ENCODE peak calls at places on chromosome 21, in eight cellular contexts. One of them, this sample, is unnamed.

GRCh38 chr21:43988016-43988415 is 24.1 kb upstream of the TRAPPC10 start:
- DNase-seq in stimulated activated CD8-positive, alpha-beta memory T cell treated with anti-CD3 and anti-CD28 coated beads, Interleukin-2, amount 100 ng/mL, for 48 hours: no peak
- DNase-seq in H4: no peak
- DNase-seq in stromal cell of bone marrow: no peak
- DNase-seq in Calu3: no peak
- DNase-seq in NCI-H460: no peak
- DNase-seq in Caco-2: no peak
- DNase-seq in astrocyte: no peak
- DNase-seq in this sample: no peak

GRCh38 chr21:31530918-31531705 is 128.4 kb upstream of the SOD1 start:
- DNase-seq in stimulated activated CD8-positive, alpha-beta memory T cell treated with anti-CD3 and anti-CD28 coated beads, Interleukin-2, amount 100 ng/mL, for 48 hours: no peak
- DNase-seq in H4: peak
- DNase-seq in stromal cell of bone marrow: no peak
- DNase-seq in Calu3: peak
- DNase-seq in NCI-H460: no peak
- DNase-seq in Caco-2: no peak
- DNase-seq in astrocyte: no peak
- DNase-seq in this sample: no peak

GRCh38 chr21:38797470-38797869 is 8.3 kb upstream of the ETS2 start:
- DNase-seq in stimulated activated CD8-positive, alpha-beta memory T cell treated with anti-CD3 and anti-CD28 coated beads, Interleukin-2, amount 100 ng/mL, for 48 hours: no peak
- DNase-seq in H4: peak
- DNase-seq in stromal cell of bone marrow: no peak
- DNase-seq in Calu3: peak
- DNase-seq in NCI-H460: no peak
- DNase-seq in Caco-2: peak
- DNase-seq in astrocyte: no peak
- DNase-seq in this sample: no peak

GRCh38 chr21:36541721-36542139 is 61.8 kb upstream of the CLDN14 start:
- DNase-seq in stimulated activated CD8-positive, alpha-beta memory T cell treated with anti-CD3 and anti-CD28 coated beads, Interleukin-2, amount 100 ng/mL, for 48 hours: no peak
- DNase-seq in H4: no peak
- DNase-seq in stromal cell of bone marrow: no peak
- DNase-seq in Calu3: no peak
- DNase-seq in NCI-H460: no peak
- DNase-seq in Caco-2: no peak
- DNase-seq in astrocyte: no peak
- DNase-seq in this sample: no peak

GRCh38 chr21:42724226-42724920 is 71.0 kb downstream of the PDE9A start:
- DNase-seq in stimulated activated CD8-positive, alpha-beta memory T cell treated with anti-CD3 and anti-CD28 coated beads, Interleukin-2, amount 100 ng/mL, for 48 hours: no peak
- DNase-seq in H4: peak
- DNase-seq in stromal cell of bone marrow: peak
- DNase-seq in Calu3: peak
- DNase-seq in NCI-H460: peak
- DNase-seq in Caco-2: peak
- DNase-seq in astrocyte: peak
- DNase-seq in this sample: no peak

GRCh38 chr21:14303731-14304488 is 79.0 kb downstream of the HSPA13 start:
- DNase-seq in stimulated activated CD8-positive, alpha-beta memory T cell treated with anti-CD3 and anti-CD28 coated beads, Interleukin-2, amount 100 ng/mL, for 48 hours: no peak
- DNase-seq in H4: no peak
- DNase-seq in stromal cell of bone marrow: no peak
- DNase-seq in Calu3: no peak
- DNase-seq in NCI-H460: no peak
- DNase-seq in Caco-2: no peak
- DNase-seq in astrocyte: no peak
- DNase-seq in this sample: no peak

GRCh38 chr21:40020651-40021050 is 153.4 kb downstream of the PCP4 start:
- DNase-seq in stimulated activated CD8-positive, alpha-beta memory T cell treated with anti-CD3 and anti-CD28 coated beads, Interleukin-2, amount 100 ng/mL, for 48 hours: no peak
- DNase-seq in H4: no peak
- DNase-seq in stromal cell of bone marrow: no peak
- DNase-seq in Calu3: no peak
- DNase-seq in NCI-H460: no peak
- DNase-seq in Caco-2: no peak
- DNase-seq in astrocyte: no peak
- DNase-seq in this sample: no peak

GRCh38 chr21:34958040-34958439 is 91.1 kb downstream of the RUNX1 start:
- DNase-seq in stimulated activated CD8-positive, alpha-beta memory T cell treated with anti-CD3 and anti-CD28 coated beads, Interleukin-2, amount 100 ng/mL, for 48 hours: no peak
- DNase-seq in H4: no peak
- DNase-seq in stromal cell of bone marrow: no peak
- DNase-seq in Calu3: no peak
- DNase-seq in NCI-H460: no peak
- DNase-seq in Caco-2: no peak
- DNase-seq in astrocyte: no peak
- DNase-seq in this sample: no peak

GRCh38 chr21:31255846-31256395 is 88.1 kb downstream of the TIAM1 start:
- DNase-seq in stimulated activated CD8-positive, alpha-beta memory T cell treated with anti-CD3 and anti-CD28 coated beads, Interleukin-2, amount 100 ng/mL, for 48 hours: no peak
- DNase-seq in H4: no peak
- DNase-seq in stromal cell of bone marrow: no peak
- DNase-seq in Calu3: no peak
- DNase-seq in NCI-H460: no peak
- DNase-seq in Caco-2: no peak
- DNase-seq in astrocyte: no peak
- DNase-seq in this sample: no peak

GRCh38 chr21:44295163-44295601 is 4.7 kb upstream of the PFKL start:
- DNase-seq in stimulated activated CD8-positive, alpha-beta memory T cell treated with anti-CD3 and anti-CD28 coated beads, Interleukin-2, amount 100 ng/mL, for 48 hours: no peak
- DNase-seq in H4: no peak
- DNase-seq in stromal cell of bone marrow: no peak
- DNase-seq in Calu3: no peak
- DNase-seq in NCI-H460: no peak
- DNase-seq in Caco-2: no peak
- DNase-seq in astrocyte: no peak
- DNase-seq in this sample: no peak

GRCh38 chr21:41361053-41361785 is 608 bp upstream of the MX2 start:
- DNase-seq in stimulated activated CD8-positive, alpha-beta memory T cell treated with anti-CD3 and anti-CD28 coated beads, Interleukin-2, amount 100 ng/mL, for 48 hours: no peak
- DNase-seq in H4: no peak
- DNase-seq in stromal cell of bone marrow: no peak
- DNase-seq in Calu3: no peak
- DNase-seq in NCI-H460: no peak
- DNase-seq in Caco-2: no peak
- DNase-seq in astrocyte: no peak
- DNase-seq in this sample: no peak

GRCh38 chr21:17585875-17586450 is 26.7 kb downstream of the BTG3 start:
- DNase-seq in stimulated activated CD8-positive, alpha-beta memory T cell treated with anti-CD3 and anti-CD28 coated beads, Interleukin-2, amount 100 ng/mL, for 48 hours: no peak
- DNase-seq in H4: peak
- DNase-seq in stromal cell of bone marrow: peak
- DNase-seq in Calu3: peak
- DNase-seq in NCI-H460: peak
- DNase-seq in Caco-2: no peak
- DNase-seq in astrocyte: peak
- DNase-seq in this sample: no peak

GRCh38 chr21:36170823-36171222 is 14.2 kb downstream of the DOP1B start:
- DNase-seq in stimulated activated CD8-positive, alpha-beta memory T cell treated with anti-CD3 and anti-CD28 coated beads, Interleukin-2, amount 100 ng/mL, for 48 hours: no peak
- DNase-seq in H4: no peak
- DNase-seq in stromal cell of bone marrow: no peak
- DNase-seq in Calu3: no peak
- DNase-seq in NCI-H460: no peak
- DNase-seq in Caco-2: no peak
- DNase-seq in astrocyte: no peak
- DNase-seq in this sample: no peak

GRCh38 chr21:29677326-29677725 is 262.5 kb downstream of the GRIK1 start:
- DNase-seq in stimulated activated CD8-positive, alpha-beta memory T cell treated with anti-CD3 and anti-CD28 coated beads, Interleukin-2, amount 100 ng/mL, for 48 hours: no peak
- DNase-seq in H4: no peak
- DNase-seq in stromal cell of bone marrow: no peak
- DNase-seq in Calu3: no peak
- DNase-seq in NCI-H460: no peak
- DNase-seq in Caco-2: no peak
- DNase-seq in astrocyte: no peak
- DNase-seq in this sample: no peak

GRCh38 chr21:23401278-23401677 is 2206.0 kb downstream of the MRPL39 start:
- DNase-seq in stimulated activated CD8-positive, alpha-beta memory T cell treated with anti-CD3 and anti-CD28 coated beads, Interleukin-2, amount 100 ng/mL, for 48 hours: no peak
- DNase-seq in H4: peak
- DNase-seq in stromal cell of bone marrow: no peak
- DNase-seq in Calu3: no peak
- DNase-seq in NCI-H460: peak
- DNase-seq in Caco-2: no peak
- DNase-seq in astrocyte: no peak
- DNase-seq in this sample: no peak

GRCh38 chr21:31132574-31133242 is 94.4 kb upstream of the KRTAP19-8 start:
- DNase-seq in stimulated activated CD8-positive, alpha-beta memory T cell treated with anti-CD3 and anti-CD28 coated beads, Interleukin-2, amount 100 ng/mL, for 48 hours: peak
- DNase-seq in H4: peak
- DNase-seq in stromal cell of bone marrow: no peak
- DNase-seq in Calu3: no peak
- DNase-seq in NCI-H460: no peak
- DNase-seq in Caco-2: no peak
- DNase-seq in astrocyte: peak
- DNase-seq in this sample: peak

GRCh38 chr21:37408464-37409193 is 42.1 kb downstream of the DYRK1A start:
- DNase-seq in stimulated activated CD8-positive, alpha-beta memory T cell treated with anti-CD3 and anti-CD28 coated beads, Interleukin-2, amount 100 ng/mL, for 48 hours: no peak
- DNase-seq in H4: no peak
- DNase-seq in stromal cell of bone marrow: no peak
- DNase-seq in Calu3: no peak
- DNase-seq in NCI-H460: no peak
- DNase-seq in Caco-2: no peak
- DNase-seq in astrocyte: no peak
- DNase-seq in this sample: no peak

GRCh38 chr21:35153671-35154070 is 104.6 kb upstream of the RUNX1 start:
- DNase-seq in stimulated activated CD8-positive, alpha-beta memory T cell treated with anti-CD3 and anti-CD28 coated beads, Interleukin-2, amount 100 ng/mL, for 48 hours: no peak
- DNase-seq in H4: no peak
- DNase-seq in stromal cell of bone marrow: no peak
- DNase-seq in Calu3: no peak
- DNase-seq in NCI-H460: no peak
- DNase-seq in Caco-2: no peak
- DNase-seq in astrocyte: peak
- DNase-seq in this sample: no peak

GRCh38 chr21:45302082-45303061 is 14.7 kb upstream of the POFUT2 start:
- DNase-seq in stimulated activated CD8-positive, alpha-beta memory T cell treated with anti-CD3 and anti-CD28 coated beads, Interleukin-2, amount 100 ng/mL, for 48 hours: no peak
- DNase-seq in H4: no peak
- DNase-seq in stromal cell of bone marrow: no peak
- DNase-seq in Calu3: no peak
- DNase-seq in NCI-H460: no peak
- DNase-seq in Caco-2: peak
- DNase-seq in astrocyte: no peak
- DNase-seq in this sample: no peak

GRCh38 chr21:45331521-45332257 is 44.0 kb upstream of the POFUT2 start:
- DNase-seq in stimulated activated CD8-positive, alpha-beta memory T cell treated with anti-CD3 and anti-CD28 coated beads, Interleukin-2, amount 100 ng/mL, for 48 hours: no peak
- DNase-seq in H4: no peak
- DNase-seq in stromal cell of bone marrow: no peak
- DNase-seq in Calu3: no peak
- DNase-seq in NCI-H460: no peak
- DNase-seq in Caco-2: peak
- DNase-seq in astrocyte: no peak
- DNase-seq in this sample: no peak

GRCh38 chr21:33655591-33656221 is 13.4 kb downstream of the ITSN1 start:
- DNase-seq in stimulated activated CD8-positive, alpha-beta memory T cell treated with anti-CD3 and anti-CD28 coated beads, Interleukin-2, amount 100 ng/mL, for 48 hours: no peak
- DNase-seq in H4: peak
- DNase-seq in stromal cell of bone marrow: no peak
- DNase-seq in Calu3: peak
- DNase-seq in NCI-H460: peak
- DNase-seq in Caco-2: peak
- DNase-seq in astrocyte: peak
- DNase-seq in this sample: no peak

GRCh38 chr21:25700741-25701140 is 34.0 kb downstream of the ATP5PF start:
- DNase-seq in stimulated activated CD8-positive, alpha-beta memory T cell treated with anti-CD3 and anti-CD28 coated beads, Interleukin-2, amount 100 ng/mL, for 48 hours: no peak
- DNase-seq in H4: no peak
- DNase-seq in stromal cell of bone marrow: no peak
- DNase-seq in Calu3: no peak
- DNase-seq in NCI-H460: no peak
- DNase-seq in Caco-2: no peak
- DNase-seq in astrocyte: no peak
- DNase-seq in this sample: no peak

GRCh38 chr21:14284439-14284838 is 68.5 kb downstream of the RBM11 start:
- DNase-seq in stimulated activated CD8-positive, alpha-beta memory T cell treated with anti-CD3 and anti-CD28 coated beads, Interleukin-2, amount 100 ng/mL, for 48 hours: no peak
- DNase-seq in H4: no peak
- DNase-seq in stromal cell of bone marrow: no peak
- DNase-seq in Calu3: no peak
- DNase-seq in NCI-H460: no peak
- DNase-seq in Caco-2: no peak
- DNase-seq in astrocyte: no peak
- DNase-seq in this sample: no peak

GRCh38 chr21:46054447-46054846 is 43.5 kb upstream of the COL6A2 start:
- DNase-seq in stimulated activated CD8-positive, alpha-beta memory T cell treated with anti-CD3 and anti-CD28 coated beads, Interleukin-2, amount 100 ng/mL, for 48 hours: no peak
- DNase-seq in H4: no peak
- DNase-seq in stromal cell of bone marrow: no peak
- DNase-seq in Calu3: no peak
- DNase-seq in NCI-H460: no peak
- DNase-seq in Caco-2: no peak
- DNase-seq in astrocyte: peak
- DNase-seq in this sample: no peak

GRCh38 chr21:29209696-29210095 is 79.3 kb downstream of the MAP3K7CL start:
- DNase-seq in stimulated activated CD8-positive, alpha-beta memory T cell treated with anti-CD3 and anti-CD28 coated beads, Interleukin-2, amount 100 ng/mL, for 48 hours: no peak
- DNase-seq in H4: no peak
- DNase-seq in stromal cell of bone marrow: no peak
- DNase-seq in Calu3: no peak
- DNase-seq in NCI-H460: no peak
- DNase-seq in Caco-2: no peak
- DNase-seq in astrocyte: peak
- DNase-seq in this sample: no peak

GRCh38 chr21:38048241-38048640 is 132.0 kb upstream of the KCNJ6 start:
- DNase-seq in stimulated activated CD8-positive, alpha-beta memory T cell treated with anti-CD3 and anti-CD28 coated beads, Interleukin-2, amount 100 ng/mL, for 48 hours: no peak
- DNase-seq in H4: no peak
- DNase-seq in stromal cell of bone marrow: no peak
- DNase-seq in Calu3: no peak
- DNase-seq in NCI-H460: peak
- DNase-seq in Caco-2: no peak
- DNase-seq in astrocyte: no peak
- DNase-seq in this sample: no peak

GRCh38 chr21:43736224-43736883 is 17.4 kb downstream of the PDXK start:
- DNase-seq in stimulated activated CD8-positive, alpha-beta memory T cell treated with anti-CD3 and anti-CD28 coated beads, Interleukin-2, amount 100 ng/mL, for 48 hours: no peak
- DNase-seq in H4: no peak
- DNase-seq in stromal cell of bone marrow: no peak
- DNase-seq in Calu3: no peak
- DNase-seq in NCI-H460: no peak
- DNase-seq in Caco-2: no peak
- DNase-seq in astrocyte: peak
- DNase-seq in this sample: no peak

GRCh38 chr21:43703068-43703880 is 15.7 kb upstream of the PDXK start:
- DNase-seq in stimulated activated CD8-positive, alpha-beta memory T cell treated with anti-CD3 and anti-CD28 coated beads, Interleukin-2, amount 100 ng/mL, for 48 hours: no peak
- DNase-seq in H4: no peak
- DNase-seq in stromal cell of bone marrow: peak
- DNase-seq in Calu3: no peak
- DNase-seq in NCI-H460: no peak
- DNase-seq in Caco-2: no peak
- DNase-seq in astrocyte: peak
- DNase-seq in this sample: no peak

GRCh38 chr21:39611547-39612190 is 1.1 kb upstream of the B3GALT5 start:
- DNase-seq in stimulated activated CD8-positive, alpha-beta memory T cell treated with anti-CD3 and anti-CD28 coated beads, Interleukin-2, amount 100 ng/mL, for 48 hours: no peak
- DNase-seq in H4: no peak
- DNase-seq in stromal cell of bone marrow: no peak
- DNase-seq in Calu3: no peak
- DNase-seq in NCI-H460: no peak
- DNase-seq in Caco-2: no peak
- DNase-seq in astrocyte: no peak
- DNase-seq in this sample: no peak

GRCh38 chr21:35911412-35912191 is 148.7 kb downstream of the SETD4 start:
- DNase-seq in stimulated activated CD8-positive, alpha-beta memory T cell treated with anti-CD3 and anti-CD28 coated beads, Interleukin-2, amount 100 ng/mL, for 48 hours: no peak
- DNase-seq in H4: no peak
- DNase-seq in stromal cell of bone marrow: no peak
- DNase-seq in Calu3: no peak
- DNase-seq in NCI-H460: no peak
- DNase-seq in Caco-2: no peak
- DNase-seq in astrocyte: no peak
- DNase-seq in this sample: no peak

GRCh38 chr21:43603230-43603626 is 56.1 kb downstream of the HSF2BP start:
- DNase-seq in stimulated activated CD8-positive, alpha-beta memory T cell treated with anti-CD3 and anti-CD28 coated beads, Interleukin-2, amount 100 ng/mL, for 48 hours: no peak
- DNase-seq in H4: no peak
- DNase-seq in stromal cell of bone marrow: no peak
- DNase-seq in Calu3: no peak
- DNase-seq in NCI-H460: no peak
- DNase-seq in Caco-2: no peak
- DNase-seq in astrocyte: no peak
- DNase-seq in this sample: no peak

GRCh38 chr21:25568230-25568629 is 39.1 kb downstream of the MRPL39 start:
- DNase-seq in stimulated activated CD8-positive, alpha-beta memory T cell treated with anti-CD3 and anti-CD28 coated beads, Interleukin-2, amount 100 ng/mL, for 48 hours: no peak
- DNase-seq in H4: no peak
- DNase-seq in stromal cell of bone marrow: no peak
- DNase-seq in Calu3: no peak
- DNase-seq in NCI-H460: no peak
- DNase-seq in Caco-2: no peak
- DNase-seq in astrocyte: peak
- DNase-seq in this sample: no peak

GRCh38 chr21:31557956-31558838 is 101.3 kb upstream of the SOD1 start:
- DNase-seq in stimulated activated CD8-positive, alpha-beta memory T cell treated with anti-CD3 and anti-CD28 coated beads, Interleukin-2, amount 100 ng/mL, for 48 hours: peak
- DNase-seq in H4: no peak
- DNase-seq in stromal cell of bone marrow: no peak
- DNase-seq in Calu3: peak
- DNase-seq in NCI-H460: no peak
- DNase-seq in Caco-2: peak
- DNase-seq in astrocyte: no peak
- DNase-seq in this sample: no peak

GRCh38 chr21:32412998-32413504 is 545 bp downstream of the EVA1C start:
- DNase-seq in stimulated activated CD8-positive, alpha-beta memory T cell treated with anti-CD3 and anti-CD28 coated beads, Interleukin-2, amount 100 ng/mL, for 48 hours: no peak
- DNase-seq in H4: no peak
- DNase-seq in stromal cell of bone marrow: no peak
- DNase-seq in Calu3: peak
- DNase-seq in NCI-H460: peak
- DNase-seq in Caco-2: no peak
- DNase-seq in astrocyte: no peak
- DNase-seq in this sample: no peak

This sample was measured in GM18507.